ENCODE peak calls at places on chromosomes 7 and 10, in eight cellular contexts. S is left ventricle myocardium inferior, K is AG04450, Y is HepG2, F is choroid plexus epithelial cell, J is NT2/D1, G is Caco-2, C is H7. H is an unnamed sample.

GRCh38 chr10:51700228-51700835 is 937 bp upstream of the CSTF2T start:
- DNase-seq in K (no peak), G (peak; percentile 55), F (peak; percentile 71), S (no peak), Y (no peak), C (no peak), J (no peak), H (peak; percentile 68)

GRCh38 chr10:121696854-121697253 is 98.6 kb upstream of the FGFR2 start:
- DNase-seq in J (no peak), C (peak; percentile 66), F (no peak), G (peak; percentile 74), S (no peak), Y (peak; percentile 18), K (no peak), H (no peak)

GRCh38 chr7:5426226-5426475 is 2.5 kb upstream of the TNRC18 start:
- DNase-seq in C (no peak), Y (no peak), J (no peak), G (no peak), K (no peak), F (peak; percentile 57), S (no peak), H (peak; percentile 45)

GRCh38 chr10:33330543-33331019 is 3.9 kb downstream of the NRP1 start:
- DNase-seq in G (peak; percentile 91), S (peak; percentile 86), C (peak; percentile 72), J (peak; percentile 50), F (peak; percentile 94), K (peak; percentile 80), Y (peak; percentile 73), H (peak; percentile 88)

GRCh38 chr7:43113622-43114450 is 1.4 kb downstream of the HECW1 start:
- DNase-seq in F (no peak), Y (no peak), C (no peak), S (no peak), J (no peak), K (no peak), G (no peak), H (no peak)

GRCh38 chr7:11430112-11430511 is 401.9 kb downstream of the THSD7A start:
- DNase-seq in Y (no peak), G (no peak), K (no peak), C (no peak), J (no peak), F (no peak), S (no peak), H (no peak)

GRCh38 chr7:134293029-134293740 is 23.5 kb downstream of the SLC35B4 start:
- DNase-seq in Y (peak; percentile 95), K (no peak), G (peak; percentile 24), F (no peak), S (no peak), C (no peak), J (no peak), H (no peak)

GRCh38 chr7:80017101-80017500 is 117.5 kb upstream of the GNAI1 start:
- DNase-seq in K (no peak), G (no peak), S (no peak), C (no peak), Y (no peak), F (no peak), J (no peak), H (no peak)

GRCh38 chr7:7103343-7104313 is 78.7 kb upstream of the C1GALT1 start:
- DNase-seq in S (no peak), K (peak; percentile 20), C (peak; percentile 56), G (peak; percentile 44), F (peak; percentile 88), Y (peak; percentile 61), J (peak; percentile 46), H (peak; percentile 24)

GRCh38 chr7:69211739-69212138 is 386.5 kb upstream of the AUTS2 start:
- DNase-seq in J (peak; percentile 35), F (no peak), Y (no peak), G (no peak), K (no peak), C (peak; percentile 56), S (no peak), H (no peak)

DNA sequence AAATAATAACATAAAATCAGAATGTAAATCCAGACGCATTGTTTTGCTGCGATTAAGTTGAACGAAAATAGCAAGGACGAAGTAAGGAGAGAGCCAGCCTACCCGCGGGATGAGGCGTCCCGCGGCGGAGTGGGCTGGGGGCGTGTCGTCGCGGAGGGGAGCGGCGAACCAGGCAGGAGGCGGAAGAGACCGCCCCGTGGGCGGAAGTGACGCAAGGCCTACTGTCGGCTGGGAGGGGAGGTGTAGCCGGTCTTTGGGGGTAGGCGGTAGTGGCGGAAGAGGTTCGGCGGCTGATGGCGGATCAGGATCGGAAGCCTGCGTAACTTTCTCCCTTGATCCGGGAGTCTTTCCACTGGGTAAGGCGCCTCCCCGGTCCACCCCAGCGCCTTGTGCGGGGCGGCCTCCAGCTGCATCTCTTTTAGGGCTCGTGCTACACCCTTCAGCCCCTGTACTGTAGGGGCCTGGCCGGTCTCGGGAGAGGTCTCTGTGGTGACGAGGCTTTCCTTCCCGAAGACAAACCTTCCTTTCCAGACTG is at the start of gene TAX1BP1:
- DNase-seq in S (peak; percentile 96), C (peak; percentile 95), G (peak; percentile 95), J (peak; percentile 89), K (peak; percentile 80), Y (peak; percentile 89), F (peak; percentile 96), H (peak; percentile 89)
- H3K4me3 ChIP-seq in S (peak within 1 kb of the TSS; percentile 97), C (peak within 1 kb of the TSS; percentile 92), G (peak within 1 kb of the TSS; percentile 88), J (peak within 1 kb of the TSS; percentile 98), K (peak within 1 kb of the TSS; percentile 98), Y (peak within 1 kb of the TSS; percentile 98), F (peak within 1 kb of the TSS; percentile 97), H (peak within 1 kb of the TSS; percentile 100)

GRCh38 chr7:85274452-85274851 is 87.6 kb upstream of the SEMA3D start:
- DNase-seq in S (no peak), F (no peak), J (no peak), G (no peak), C (no peak), K (no peak), Y (no peak), H (no peak)

DNA sequence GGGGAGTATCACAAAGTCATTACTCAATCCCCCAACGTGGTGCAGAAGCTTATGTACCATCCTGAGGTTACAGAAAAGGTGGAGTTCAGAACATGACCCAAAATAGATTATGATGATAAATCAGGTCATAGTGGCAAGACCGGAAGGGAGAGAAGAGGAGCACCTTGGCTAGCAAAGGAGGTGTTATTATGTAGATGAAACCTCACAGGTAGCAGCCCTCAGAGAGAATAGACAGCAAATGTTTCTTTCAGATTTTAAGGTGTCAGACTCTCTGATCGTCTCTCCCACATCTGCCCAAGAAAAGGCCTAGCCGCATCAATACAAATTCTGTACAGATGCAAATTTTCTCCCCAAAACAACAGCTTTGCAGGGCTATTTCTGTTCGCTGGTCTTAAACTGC is 88.3 kb upstream of the SEMA3D start:
- DNase-seq in Y (no peak), C (no peak), J (peak; percentile 8), K (no peak), G (no peak), F (no peak), S (no peak), H (no peak)
- H3K4me3 ChIP-seq in Y (no peak overlapping the region), C (no peak overlapping the region), J (no peak overlapping the region), K (no peak overlapping the region), G (no peak overlapping the region), F (no peak overlapping the region), S (no peak overlapping the region), H (no peak overlapping the region)

DNA sequence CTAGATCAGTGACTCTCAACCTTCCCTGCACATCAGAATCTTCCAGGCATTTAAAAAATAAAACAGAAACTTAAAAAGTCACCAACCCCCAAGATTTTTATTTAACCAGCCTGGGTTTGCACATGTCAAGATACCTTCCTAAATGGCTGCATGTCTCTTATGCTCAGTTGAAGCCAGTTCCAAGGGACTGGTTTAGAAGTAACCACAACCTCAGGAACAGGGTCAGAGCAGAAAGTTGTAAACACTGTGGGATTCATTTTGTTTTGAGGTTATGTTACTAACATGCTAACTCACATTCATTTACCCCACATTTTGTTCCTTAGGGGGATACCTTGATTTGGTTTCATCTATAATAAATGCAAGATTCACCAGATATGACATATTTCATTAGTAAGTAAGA is 72.9 kb downstream of the PKD1L1 start:
- DNase-seq in C (no peak), G (no peak), J (no peak), Y (no peak), F (no peak), K (no peak), S (no peak), H (no peak)
- H3K4me3 ChIP-seq in C (no peak overlapping the region), G (no peak overlapping the region), J (no peak overlapping the region), Y (no peak overlapping the region), F (no peak overlapping the region), K (no peak overlapping the region), S (no peak overlapping the region), H (no peak overlapping the region)

DNA sequence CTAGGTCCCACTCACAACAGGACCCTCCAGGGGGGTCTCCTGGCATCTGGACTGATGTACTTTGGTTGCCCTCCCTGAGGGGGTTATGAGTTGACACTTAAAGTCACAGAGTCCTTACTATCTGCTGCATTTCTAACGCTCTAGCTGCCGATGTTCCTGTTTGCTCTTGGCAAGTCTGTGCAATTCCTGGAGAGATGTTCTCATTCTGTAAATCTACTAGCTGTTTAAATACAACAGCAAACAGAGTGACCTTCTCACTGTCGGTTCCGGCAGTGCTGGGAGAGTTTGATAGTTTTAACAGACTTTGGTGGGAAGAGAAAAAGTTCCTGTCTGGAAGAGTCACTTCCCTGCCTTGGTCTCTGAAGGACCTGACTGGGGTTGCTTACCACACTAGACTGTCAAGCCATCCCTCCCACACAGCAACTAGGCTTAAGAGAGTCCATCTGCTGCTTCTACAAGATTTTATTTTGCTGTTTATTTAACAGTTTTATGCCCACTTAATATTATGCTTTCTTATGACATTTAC is 63.3 kb upstream of the ELMO1 start:
- DNase-seq in S (no peak), Y (no peak), J (no peak), F (no peak), K (no peak), G (no peak), C (no peak), H (no peak)
- H3K4me3 ChIP-seq in S (no peak overlapping the region), Y (no peak overlapping the region), J (no peak overlapping the region), F (no peak overlapping the region), K (no peak overlapping the region), G (no peak overlapping the region), C (no peak overlapping the region), H (no peak overlapping the region)

H was measured in brain microvascular endothelial cell.